ENCODE peak calls at places on chromosomes 4 and X, in five cellular contexts. B is adipocyte, Y is tibial nerve, O is endothelial cell of umbilical vein, X is left lung. J is an unnamed sample.
A peak's percentile ranks its signal among the peaks of the same experiment; 100 is the strongest.

GRCh38 chr4:22895482-22895881 is 202.7 kb downstream of the GBA3 start:
- DNase-seq in B (no peak), Y (no peak), O (no peak), X (no peak), J (no peak)

GRCh38 chr4:171875291-171875690 is 62.1 kb downstream of the GALNTL6 start:
- DNase-seq in B (no peak), Y (no peak), O (no peak), X (no peak), J (no peak)

GRCh38 chr4:183588691-183589090 is 70.3 kb downstream of the RWDD4 start:
- DNase-seq in B (no peak), Y (no peak), O (no peak), X (no peak), J (no peak)

GRCh38 chr4:53960843-53961242 is 103.6 kb downstream of the CHIC2 start:
- DNase-seq in B (no peak), Y (no peak), O (no peak), X (no peak), J (no peak)

GRCh38 chr4:95318483-95318882 is 230.3 kb downstream of the UNC5C start:
- DNase-seq in B (peak; percentile 43), Y (no peak), O (no peak), X (no peak), J (no peak)

GRCh38 chr4:113256946-113257345 is 207.5 kb downstream of the ANK2 start:
- DNase-seq in B (no peak), Y (no peak), O (no peak), X (no peak), J (no peak)

GRCh38 chrX:100911731-100912130 is 17.0 kb downstream of the XKRX start:
- DNase-seq in B (no peak), Y (no peak), O (peak; percentile 5), X (no peak), J (no peak)

GRCh38 chr4:99300934-99301333 is 10.1 kb upstream of the ADH1A start:
- DNase-seq in B (peak; percentile 98), Y (peak; percentile 89), O (no peak), X (no peak), J (peak; percentile 66)

GRCh38 chr4:87409420-87409939 is 12.9 kb upstream of the NUDT9 start:
- DNase-seq in B (no peak), Y (no peak), O (peak; percentile 65), X (no peak), J (no peak)

GRCh38 chrX:129634541-129634940 is 20.2 kb downstream of the APLN start:
- DNase-seq in B (no peak), Y (no peak), O (no peak), X (no peak), J (no peak)

GRCh38 chrX:39336709-39337294 is 535.5 kb downstream of the MID1IP1 start:
- DNase-seq in B (no peak), Y (no peak), O (peak; percentile 36), X (no peak), J (no peak)

GRCh38 chr4:89300490-89300889 is 7.1 kb downstream of the GPRIN3 start:
- DNase-seq in B (no peak), Y (no peak), O (no peak), X (no peak), J (no peak)

GRCh38 chr4:139606600-139607301 is 50.7 kb upstream of the SETD7 start:
- DNase-seq in B (peak; percentile 79), Y (no peak), O (no peak), X (no peak), J (no peak)

GRCh38 chr4:866761-867390 is 40.9 kb upstream of the CPLX1 start:
- DNase-seq in B (no peak), Y (no peak), O (no peak), X (no peak), J (no peak)

GRCh38 chr4:184583738-184584502 is 65.3 kb downstream of the CASP3 start:
- DNase-seq in B (no peak), Y (no peak), O (no peak), X (no peak), J (no peak)

GRCh38 chr4:1080432-1080831 is 32.9 kb downstream of the RNF212 start:
- DNase-seq in B (no peak), Y (no peak), O (no peak), X (no peak), J (no peak)

GRCh38 chr4:41268024-41268423 is 11.3 kb downstream of the UCHL1 start:
- DNase-seq in B (peak; percentile 10), Y (no peak), O (no peak), X (no peak), J (no peak)

GRCh38 chr4:61619528-61619927 is 419.4 kb downstream of the ADGRL3 start:
- DNase-seq in B (no peak), Y (no peak), O (no peak), X (no peak), J (no peak)

GRCh38 chrX:115017455-115017854 is at the start of gene IL13RA2:
- DNase-seq in B (no peak), Y (no peak), O (peak; percentile 3), X (no peak), J (no peak)

GRCh38 chrX:130539721-130540321 is 138.0 kb downstream of the RBMX2 start:
- DNase-seq in B (peak; percentile 74), Y (no peak), O (peak; percentile 31), X (no peak), J (no peak)

GRCh38 chr4:58093352-58093751 is 983.2 kb upstream of the IGFBP7 start:
- DNase-seq in B (no peak), Y (no peak), O (no peak), X (no peak), J (no peak)

GRCh38 chr4:37243061-37243460 is 1.5 kb upstream of the NWD2 start:
- DNase-seq in B (no peak), Y (no peak), O (no peak), X (no peak), J (no peak)

GRCh38 chr4:73518340-73518739 is 36.8 kb downstream of the AFM start:
- DNase-seq in B (no peak), Y (no peak), O (no peak), X (no peak), J (no peak)

GRCh38 chrX:98338544-98338943 is 1454.8 kb downstream of the RPA4 start:
- DNase-seq in B (no peak), Y (no peak), O (no peak), X (no peak), J (no peak)

GRCh38 chr4:53490161-53490915 is 100.9 kb downstream of the LNX1 start:
- DNase-seq in B (peak; percentile 86), Y (no peak), O (no peak), X (no peak), J (no peak)

GRCh38 chrX:11113731-11114130 is 2.6 kb downstream of the HCCS start:
- DNase-seq in B (peak; percentile 45), Y (no peak), O (peak; percentile 41), X (no peak), J (no peak)

GRCh38 chrX:11437642-11438379 is 144.6 kb downstream of the AMELX start:
- DNase-seq in B (peak; percentile 72), Y (peak; percentile 20), O (peak; percentile 42), X (no peak), J (no peak)

GRCh38 chrX:16212436-16212835 is 45.2 kb downstream of the MAGEB17 start:
- DNase-seq in B (peak; percentile 47), Y (no peak), O (peak; percentile 35), X (no peak), J (no peak)

GRCh38 chr4:153623491-153623890 is 60.6 kb upstream of the TLR2 start:
- DNase-seq in B (no peak), Y (no peak), O (peak; percentile 59), X (no peak), J (no peak)

GRCh38 chr4:19300213-19300612 is 951.5 kb upstream of the SLIT2 start:
- DNase-seq in B (peak; percentile 5), Y (no peak), O (no peak), X (no peak), J (no peak)

GRCh38 chr4:186592450-186592849 is 37.1 kb upstream of the MTNR1A start:
- DNase-seq in B (no peak), Y (no peak), O (no peak), X (no peak), J (no peak)
- H3K27me3 ChIP-seq in B (no peaks in the 10 kb centered on the region), Y (no peaks in the 10 kb centered on the region), O (no peaks in the 10 kb centered on the region), X (no peaks in the 10 kb centered on the region), J (no peaks in the 10 kb centered on the region)

GRCh38 chrX:150363561-150364346 is 637 bp downstream of the MAMLD1 start:
- DNase-seq in B (peak; percentile 66), Y (peak; percentile 13), O (peak; percentile 35), X (peak; percentile 73), J (no peak)

GRCh38 chrX:150366951-150367545 is 3.9 kb downstream of the MAMLD1 start:
- DNase-seq in B (peak; percentile 50), Y (no peak), O (no peak), X (no peak), J (no peak)

GRCh38 chrX:150364347-150365050 is 1.4 kb downstream of the MAMLD1 start:
- DNase-seq in B (peak; percentile 44), Y (peak; percentile 14), O (peak; percentile 20), X (peak; percentile 61), J (no peak)

GRCh38 chrX:150365953-150366911 is 3.1 kb downstream of the MAMLD1 start:
- DNase-seq in B (peak; percentile 70), Y (peak; percentile 56), O (peak; percentile 56), X (peak; percentile 53), J (peak; percentile 64)

DNA sequence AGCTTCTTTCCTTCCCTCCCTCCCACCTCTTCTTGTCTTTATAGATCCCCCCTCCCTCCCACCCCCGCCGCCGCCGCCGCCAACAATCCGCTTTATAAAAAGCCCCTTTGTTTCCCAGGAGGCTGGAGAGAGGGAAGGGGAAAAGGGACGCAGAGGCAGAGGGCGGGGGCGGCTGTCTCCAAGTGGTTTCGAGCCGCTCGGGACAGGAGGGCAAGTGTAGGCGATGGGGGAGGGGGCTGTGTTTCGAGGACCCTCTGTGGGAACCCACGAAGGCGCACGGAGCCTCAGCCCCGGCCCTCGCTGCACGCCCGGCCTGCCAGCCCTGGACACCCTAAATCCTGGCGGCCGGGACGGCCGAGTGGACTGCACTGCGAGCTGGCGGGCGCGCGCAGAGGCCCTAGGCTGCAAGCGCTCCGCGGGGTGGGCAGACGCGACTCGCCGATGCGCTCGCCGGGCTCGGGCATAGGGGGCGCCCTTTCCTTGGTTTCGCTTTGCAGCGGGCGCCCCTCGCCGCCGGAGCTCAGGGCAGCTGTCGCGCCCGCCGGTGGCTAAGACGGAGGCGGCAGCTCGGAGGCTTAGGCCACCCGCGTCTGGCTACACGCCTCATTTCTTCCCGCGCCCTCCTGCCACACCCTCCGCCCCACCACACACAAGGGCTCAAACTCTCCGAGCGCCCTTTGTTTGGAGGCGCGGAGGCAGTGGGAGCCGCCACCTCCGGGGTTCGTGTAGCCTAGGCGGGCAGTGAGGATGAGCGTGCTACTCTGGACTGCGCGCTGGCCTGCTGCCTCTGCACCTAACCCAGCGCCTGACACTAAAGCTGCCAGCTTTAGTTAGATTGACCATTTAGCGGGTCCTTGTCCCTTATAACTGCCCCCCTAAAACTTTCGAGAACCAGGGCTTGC is 2.2 kb downstream of the MAMLD1 start:
- DNase-seq in B (peak; percentile 84), Y (peak; percentile 56), O (peak; percentile 62), X (peak; percentile 84), J (peak; percentile 32)
- H3K27me3 ChIP-seq in B (peaks cover 8% of the 10 kb centered on the region), Y (no peaks in the 10 kb centered on the region), O (peaks cover 15% of the 10 kb centered on the region), X (no peaks in the 10 kb centered on the region), J (no peaks in the 10 kb centered on the region)

DNA sequence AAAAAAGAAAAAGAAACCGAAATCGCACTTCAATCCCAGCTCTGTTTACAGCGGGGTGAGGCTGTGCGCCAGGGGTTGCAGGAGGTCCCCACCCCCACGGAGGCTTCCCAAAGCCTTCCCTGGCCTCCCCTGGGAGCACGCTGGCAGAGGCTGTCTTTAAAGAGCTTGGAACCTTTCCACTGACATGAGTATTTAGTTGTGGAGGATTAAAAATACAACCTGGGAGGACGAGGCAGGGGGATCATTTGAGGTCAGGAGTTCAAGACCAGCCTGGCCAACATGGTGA is 69.1 kb downstream of the PPP2R2C start:
- DNase-seq in B (no peak), Y (no peak), O (no peak), X (peak; percentile 39), J (no peak)
- H3K27me3 ChIP-seq in B (peaks cover 83% of the 10 kb centered on the region), Y (no peaks in the 10 kb centered on the region), O (peaks cover 2% of the 10 kb centered on the region), X (peaks cover 10% of the 10 kb centered on the region), J (no peaks in the 10 kb centered on the region)

GRCh38 chrX:153554519-153555167 is 37.2 kb downstream of the ATP2B3 start:
- DNase-seq in B (peak; percentile 75), Y (peak; percentile 41), O (peak; percentile 24), X (no peak), J (peak; percentile 32)
- H3K27me3 ChIP-seq in B (peaks cover 37% of the 10 kb centered on the region), Y (no peaks in the 10 kb centered on the region), O (no peaks in the 10 kb centered on the region), X (no peaks in the 10 kb centered on the region), J (no peaks in the 10 kb centered on the region)